ENCODE peak calls at places on chromosome 1, in five cellular contexts. One of them, this sample, is unnamed.

GRCh38 chr1:20491866-20492265 is 5.9 kb upstream of the CAMK2N1 start:
- DNase-seq in skeletal muscle cell: no peak
- DNase-seq in A549: no peak
- DNase-seq in body of pancreas: no peak
- DNase-seq in ELR: no peak
- DNase-seq in this sample: no peak

GRCh38 chr1:223667484-223668182 is 2.1 kb upstream of the CAPN8 start:
- DNase-seq in skeletal muscle cell: no peak
- DNase-seq in A549: no peak
- DNase-seq in body of pancreas: no peak
- DNase-seq in ELR: peak
- DNase-seq in this sample: no peak

GRCh38 chr1:21891081-21891480 is 46.0 kb downstream of the HSPG2 start:
- DNase-seq in skeletal muscle cell: no peak
- DNase-seq in A549: no peak
- DNase-seq in body of pancreas: no peak
- DNase-seq in ELR: no peak
- DNase-seq in this sample: no peak

GRCh38 chr1:46613661-46614603 is 2.7 kb downstream of the MOB3C start:
- DNase-seq in skeletal muscle cell: no peak
- DNase-seq in A549: peak
- DNase-seq in body of pancreas: peak
- DNase-seq in ELR: peak
- DNase-seq in this sample: peak

GRCh38 chr1:46333300-46334029 is 7.1 kb upstream of the NSUN4 start:
- DNase-seq in skeletal muscle cell: no peak
- DNase-seq in A549: peak
- DNase-seq in body of pancreas: peak
- DNase-seq in ELR: peak
- DNase-seq in this sample: peak

GRCh38 chr1:204692852-204693356 is 7.4 kb upstream of the LRRN2 start:
- DNase-seq in skeletal muscle cell: no peak
- DNase-seq in A549: no peak
- DNase-seq in body of pancreas: no peak
- DNase-seq in ELR: no peak
- DNase-seq in this sample: no peak

GRCh38 chr1:84433253-84434080 is 35.2 kb downstream of the DNASE2B start:
- DNase-seq in skeletal muscle cell: peak
- DNase-seq in A549: peak
- DNase-seq in body of pancreas: peak
- DNase-seq in ELR: peak
- DNase-seq in this sample: peak

GRCh38 chr1:8239039-8239305 is 78.9 kb upstream of the SLC45A1 start:
- DNase-seq in skeletal muscle cell: no peak
- DNase-seq in A549: peak
- DNase-seq in body of pancreas: peak
- DNase-seq in ELR: peak
- DNase-seq in this sample: peak

GRCh38 chr1:110258734-110259133 is 48.6 kb downstream of the KCNC4 start:
- DNase-seq in skeletal muscle cell: no peak
- DNase-seq in A549: no peak
- DNase-seq in body of pancreas: no peak
- DNase-seq in ELR: peak
- DNase-seq in this sample: no peak